ENCODE peak calls at places on chromosome 22, in ten cellular contexts. P is heart right ventricle; S is Panc1; N is CD4-positive, CD25-positive, alpha-beta regulatory T cell; U is activated T-cell treated with anti-CD3 and anti-CD28 coated beads for 24 hours; Q is SK-N-DZ; A is H4; B is psoas muscle; L is BJ; W is ELR. T is an unnamed sample.

GRCh38 chr22:29872145-29872893 is 10.7 kb upstream of the MTMR3 start:
- DNase-seq in P (no peak), S (no peak), N (no peak), U (no peak), Q (no peak), A (no peak), B (peak), L (no peak), W (no peak), T (no peak)

GRCh38 chr22:27149886-27150529 is 492.6 kb downstream of the MIAT start:
- DNase-seq in P (no peak), S (no peak), N (no peak), U (no peak), Q (no peak), A (no peak), B (no peak), L (no peak), W (no peak), T (no peak)

GRCh38 chr22:36257308-36257707 is 4.4 kb downstream of the APOL1 start:
- DNase-seq in P (no peak), S (no peak), N (no peak), U (no peak), Q (no peak), A (no peak), B (no peak), L (no peak), W (no peak), T (no peak)

GRCh38 chr22:40498454-40499186 is 128.2 kb downstream of the SGSM3 start:
- DNase-seq in P (no peak), S (peak), N (no peak), U (no peak), Q (no peak), A (peak), B (no peak), L (peak), W (peak), T (peak)

GRCh38 chr22:32024791-32025190 is 18.3 kb upstream of the SLC5A1 start:
- DNase-seq in P (no peak), S (no peak), N (no peak), U (no peak), Q (no peak), A (no peak), B (no peak), L (no peak), W (peak), T (no peak)

GRCh38 chr22:46262449-46263207 is 515 bp downstream of the PKDREJ start:
- DNase-seq in P (peak), S (no peak), N (no peak), U (no peak), Q (no peak), A (no peak), B (peak), L (no peak), W (no peak), T (no peak)

GRCh38 chr22:27407369-27407985 is 394.1 kb downstream of the MN1 start:
- DNase-seq in P (no peak), S (no peak), N (no peak), U (no peak), Q (no peak), A (no peak), B (no peak), L (no peak), W (no peak), T (no peak)

GRCh38 chr22:25746012-25746373 is 4.0 kb downstream of the MYO18B start:
- DNase-seq in P (no peak), S (no peak), N (no peak), U (no peak), Q (no peak), A (no peak), B (no peak), L (no peak), W (peak), T (no peak)

GRCh38 chr22:46783721-46784120 is 21.3 kb downstream of the TBC1D22A start:
- DNase-seq in P (no peak), S (no peak), N (no peak), U (no peak), Q (no peak), A (no peak), B (no peak), L (no peak), W (no peak), T (no peak)

GRCh38 chr22:30246962-30247376 is 410 bp upstream of the LIF start:
- DNase-seq in P (no peak), S (no peak), N (no peak), U (no peak), Q (no peak), A (no peak), B (no peak), L (no peak), W (no peak), T (no peak)

GRCh38 chr22:36332623-36333331 is 55.0 kb downstream of the MYH9 start:
- DNase-seq in P (no peak), S (no peak), N (peak), U (peak), Q (no peak), A (peak), B (no peak), L (no peak), W (peak), T (no peak)

GRCh38 chr22:26529345-26529744 is 17.1 kb upstream of the TFIP11 start:
- DNase-seq in P (no peak), S (no peak), N (no peak), U (no peak), Q (no peak), A (no peak), B (peak), L (no peak), W (no peak), T (no peak)

GRCh38 chr22:36010913-36011312 is 17.7 kb downstream of the RBFOX2 start:
- DNase-seq in P (no peak), S (no peak), N (no peak), U (no peak), Q (peak), A (no peak), B (no peak), L (peak), W (peak), T (no peak)

GRCh38 chr22:17271711-17272451 is 52.6 kb upstream of the ADA2 start:
- DNase-seq in P (peak), S (no peak), N (no peak), U (no peak), Q (no peak), A (no peak), B (no peak), L (no peak), W (no peak), T (no peak)

T was measured in non-pigmented ciliary epithelial cell.